ENCODE peak calls at places on chromosomes 11 and 22, in nine cellular contexts. L, I, U, K, V, C, M, X and O are unnamed samples.

GRCh38 chr11:97860237-97860636 is 1160.5 kb upstream of the CNTN5 start:
- DNase-seq in L (no peak), V (no peak), C (no peak), U (no peak), X (no peak), I (no peak), M (no peak), K (no peak), O (peak; percentile 9)

GRCh38 chr11:68016161-68016903 is 6.2 kb downstream of the ALDH3B1 start:
- DNase-seq in M (no peak), U (no peak), I (no peak), V (no peak), X (no peak), L (no peak), C (peak; percentile 14), K (no peak), O (no peak)

GRCh38 chr22:46209262-46209661 is 40.8 kb downstream of the CDPF1 start:
- DNase-seq in M (no peak), V (no peak), U (no peak), K (no peak), C (no peak), L (no peak), X (no peak), I (no peak), O (no peak)

GRCh38 chr22:21659864-21660525 is 5.8 kb upstream of the PPIL2 start:
- DNase-seq in K (no peak), M (no peak), X (no peak), L (no peak), C (no peak), V (no peak), U (no peak), I (no peak), O (no peak)

GRCh38 chr11:64688534-64688982 is 34.4 kb downstream of the NRXN2 start:
- DNase-seq in I (no peak), X (peak; percentile 91), C (peak; percentile 82), L (peak; percentile 89), V (peak; percentile 67), U (peak; percentile 87), M (peak; percentile 96), K (peak; percentile 82), O (peak; percentile 85)

GRCh38 chr11:1242289-1242688 is 19.4 kb downstream of the MUC5B start:
- DNase-seq in V (no peak), L (no peak), I (no peak), X (no peak), K (no peak), C (no peak), U (no peak), M (no peak), O (no peak)

GRCh38 chr11:61162092-61162935 is 1.1 kb upstream of the VPS37C start:
- DNase-seq in L (no peak), M (no peak), C (peak; percentile 59), X (peak; percentile 94), I (no peak), U (no peak), V (no peak), K (peak; percentile 45), O (peak; percentile 23)

GRCh38 chr11:2698386-2699184 is 1.2 kb downstream of the KCNQ1OT1 start:
- DNase-seq in I (no peak), K (peak; percentile 14), M (peak; percentile 18), X (no peak), C (peak; percentile 12), V (no peak), L (peak; percentile 12), U (no peak), O (no peak)

GRCh38 chr22:38700271-38700788 is 413 bp downstream of the JOSD1 start:
- DNase-seq in U (no peak), L (no peak), M (peak; percentile 78), I (no peak), V (no peak), K (peak; percentile 76), X (peak; percentile 40), C (peak; percentile 72), O (no peak)

GRCh38 chr22:42388130-42388797 is 43.9 kb downstream of the NFAM1 start:
- DNase-seq in K (no peak), I (no peak), U (no peak), X (no peak), C (peak; percentile 18), M (no peak), V (no peak), L (no peak), O (no peak)

GRCh38 chr11:6596237-6596877 is 7.1 kb downstream of the RRP8 start:
- DNase-seq in V (no peak), X (no peak), I (no peak), K (no peak), M (no peak), U (no peak), L (no peak), C (no peak), O (no peak)

GRCh38 chr11:94997437-94997836 is 23.9 kb downstream of the KDM4D start:
- DNase-seq in C (no peak), X (no peak), I (no peak), V (no peak), U (no peak), L (no peak), M (no peak), K (no peak), O (no peak)

GRCh38 chr11:57154718-57155117 is 27.0 kb upstream of the LRRC55 start:
- DNase-seq in L (no peak), X (no peak), U (no peak), K (no peak), I (no peak), C (no peak), V (no peak), M (no peak), O (no peak)

GRCh38 chr11:31487848-31488247 is 21.6 kb downstream of the IMMP1L start:
- DNase-seq in V (peak; percentile 37), X (peak; percentile 26), I (peak; percentile 32), C (peak; percentile 65), M (peak; percentile 24), U (no peak), L (no peak), K (peak; percentile 54), O (peak; percentile 51)

GRCh38 chr11:441418-442274 is at the start of gene ANO9:
- DNase-seq in I (no peak), M (no peak), K (no peak), L (no peak), V (no peak), C (no peak), U (peak; percentile 59), X (peak; percentile 25), O (no peak)